ENCODE peak calls at places on chromosomes 6 and 20, in four cellular contexts. T is astrocyte of the spinal cord, Q is NCI-H1105, F is dermis blood vessel endothelial cell. M is an unnamed sample.

GRCh38 chr6:155352812-155353211 is 38.5 kb upstream of the TFB1M start:
- DNase-seq in T (peak), Q (no peak), F (no peak), M (no peak)

GRCh38 chr6:15242937-15243614 is 2.8 kb upstream of the JARID2 start:
- DNase-seq in T (no peak), F (peak), Q (no peak), M (no peak)

GRCh38 chr20:60137657-60138245 is 179.5 kb downstream of the CDH26 start:
- DNase-seq in T (peak), Q (no peak), F (no peak), M (peak)

GRCh38 chr6:122653094-122653493 is 42.9 kb downstream of the PKIB start:
- DNase-seq in F (no peak), Q (no peak), T (peak), M (no peak)

GRCh38 chr6:33424855-33425667 is 5.2 kb downstream of the SYNGAP1 start:
- DNase-seq in Q (no peak), T (no peak), F (no peak), M (no peak)

GRCh38 chr6:41967312-41968287 is 26.0 kb upstream of the CCND3 start:
- DNase-seq in Q (no peak), T (no peak), F (no peak), M (no peak)

GRCh38 chr20:5559937-5560336 is 190.3 kb upstream of the SHLD1 start:
- DNase-seq in Q (no peak), T (no peak), F (no peak), M (no peak)

GRCh38 chr6:35062676-35063574 is 78.2 kb downstream of the TCP11 start:
- DNase-seq in Q (no peak), F (peak), T (no peak), M (no peak)

GRCh38 chr6:30881987-30882763 is 2.1 kb upstream of the DDR1 start:
- DNase-seq in F (no peak), T (peak), Q (no peak), M (peak)

GRCh38 chr20:23116301-23117089 is 30.4 kb upstream of the CD93 start:
- DNase-seq in F (no peak), Q (no peak), T (no peak), M (no peak)

GRCh38 chr20:24572140-24572539 is 102.7 kb downstream of the SYNDIG1 start:
- DNase-seq in Q (no peak), T (no peak), F (no peak), M (no peak)

GRCh38 chr20:36036688-36037087 is 68.3 kb downstream of the CNBD2 start:
- DNase-seq in Q (no peak), F (no peak), T (no peak), M (no peak)

GRCh38 chr6:13444604-13445003 is 42.8 kb downstream of the GFOD1 start:
- DNase-seq in F (no peak), Q (no peak), T (no peak), M (no peak)

GRCh38 chr6:95280690-95281273 is 296.6 kb upstream of the MANEA start:
- DNase-seq in T (peak), F (no peak), Q (peak), M (peak)

GRCh38 chr6:147135211-147135672 is 69.0 kb upstream of the STXBP5 start:
- DNase-seq in Q (no peak), F (no peak), T (peak), M (no peak)

GRCh38 chr6:48068326-48069191 is 42.4 kb downstream of the PTCHD4 start:
- DNase-seq in F (no peak), T (no peak), Q (peak), M (no peak)

GRCh38 chr20:39040116-39040515 is 78.0 kb downstream of the DHX35 start:
- DNase-seq in F (no peak), T (no peak), Q (no peak), M (no peak)

GRCh38 chr6:168742146-168742782 is 301.3 kb downstream of the SMOC2 start:
- DNase-seq in F (no peak), T (no peak), Q (no peak), M (no peak)

GRCh38 chr20:57680934-57681914 is 28.6 kb downstream of the PMEPA1 start:
- DNase-seq in T (no peak), Q (no peak), F (no peak), M (no peak)

GRCh38 chr6:159084493-159085091 is 39.8 kb upstream of the TAGAP start:
- DNase-seq in T (peak), Q (no peak), F (no peak), M (no peak)

GRCh38 chr6:33215281-33215680 is 7.0 kb downstream of the RING1 start:
- DNase-seq in Q (no peak), F (no peak), T (no peak), M (no peak)

GRCh38 chr6:8108031-8108660 is 5.8 kb upstream of the EEF1E1 start:
- DNase-seq in Q (no peak), T (peak), F (peak), M (no peak)

GRCh38 chr6:4910060-4910746 is 93.6 kb downstream of the RPP40 start:
- DNase-seq in T (peak), Q (peak), F (no peak), M (no peak)

GRCh38 chr6:54135665-54136370 is 24.6 kb downstream of the MLIP start:
- DNase-seq in T (peak), Q (no peak), F (peak), M (no peak)

GRCh38 chr6:155943635-155944034 is 488.0 kb upstream of the NOX3 start:
- DNase-seq in T (peak), Q (no peak), F (no peak), M (no peak)

GRCh38 chr6:87078983-87079616 is 15.8 kb downstream of the CGA start:
- DNase-seq in F (peak), T (peak), Q (peak), M (peak)

GRCh38 chr6:33695451-33695855 is 16.0 kb downstream of the UQCC2 start:
- DNase-seq in Q (peak), F (no peak), T (no peak), M (peak)

GRCh38 chr6:141988954-141989705 is 143.6 kb upstream of the GJE1 start:
- DNase-seq in T (peak), Q (no peak), F (peak), M (peak)

GRCh38 chr20:15945301-15945700 is 627.9 kb downstream of the KIF16B start:
- DNase-seq in Q (no peak), T (no peak), F (no peak), M (no peak)

GRCh38 chr6:71367763-71368162 is 79.2 kb downstream of the OGFRL1 start:
- DNase-seq in F (peak), Q (no peak), T (no peak), M (no peak)

GRCh38 chr20:14494355-14494754 is 156.9 kb upstream of the FLRT3 start:
- DNase-seq in T (no peak), F (no peak), Q (no peak), M (no peak)